ENCODE peak calls at places on chromosome 3, in nine cellular contexts. One of them, this sample, is unnamed.
A peak's percentile ranks its signal among the peaks of the same experiment; 100 is the strongest.

GRCh38 chr3:59609967-59610366 is 560.1 kb upstream of the CFAP20DC start:
- DNase-seq in prostate gland: no peak
- DNase-seq in esophagus squamous epithelium: no peak
- DNase-seq in tibial nerve: peak; percentile 8
- DNase-seq in adrenal gland: peak; percentile 33
- DNase-seq in ovary: no peak
- DNase-seq in stomach: no peak
- DNase-seq in thyroid gland: peak; percentile 21
- DNase-seq in heart left ventricle: no peak
- DNase-seq in this sample: no peak

GRCh38 chr3:154060606-154061380 is 60.4 kb upstream of the ARHGEF26 start:
- DNase-seq in heart left ventricle: no peak
- DNase-seq in prostate gland: peak; percentile 8
- DNase-seq in esophagus squamous epithelium: no peak
- DNase-seq in adrenal gland: no peak
- DNase-seq in thyroid gland: no peak
- DNase-seq in stomach: no peak
- DNase-seq in ovary: no peak
- DNase-seq in tibial nerve: peak; percentile 16
- DNase-seq in this sample: no peak

GRCh38 chr3:58530354-58530865 is 6.6 kb downstream of the ACOX2 start:
- DNase-seq in heart left ventricle: no peak
- DNase-seq in adrenal gland: no peak
- DNase-seq in stomach: no peak
- DNase-seq in tibial nerve: no peak
- DNase-seq in ovary: no peak
- DNase-seq in esophagus squamous epithelium: no peak
- DNase-seq in prostate gland: no peak
- DNase-seq in thyroid gland: no peak
- DNase-seq in this sample: no peak

GRCh38 chr3:62046326-62046725 is 327.0 kb downstream of the FEZF2 start:
- DNase-seq in prostate gland: no peak
- DNase-seq in adrenal gland: no peak
- DNase-seq in stomach: no peak
- DNase-seq in ovary: no peak
- DNase-seq in heart left ventricle: no peak
- DNase-seq in thyroid gland: no peak
- DNase-seq in tibial nerve: no peak
- DNase-seq in esophagus squamous epithelium: no peak
- DNase-seq in this sample: peak; percentile 6

GRCh38 chr3:51938780-51939425 is 2.8 kb downstream of the RRP9 start:
- DNase-seq in adrenal gland: peak; percentile 70
- DNase-seq in thyroid gland: no peak
- DNase-seq in stomach: peak; percentile 14
- DNase-seq in prostate gland: no peak
- DNase-seq in esophagus squamous epithelium: no peak
- DNase-seq in ovary: no peak
- DNase-seq in heart left ventricle: peak; percentile 12
- DNase-seq in tibial nerve: no peak
- DNase-seq in this sample: no peak

GRCh38 chr3:171256445-171257250 is 203.6 kb downstream of the TNIK start:
- DNase-seq in adrenal gland: no peak
- DNase-seq in tibial nerve: no peak
- DNase-seq in prostate gland: no peak
- DNase-seq in stomach: no peak
- DNase-seq in esophagus squamous epithelium: no peak
- DNase-seq in ovary: no peak
- DNase-seq in thyroid gland: no peak
- DNase-seq in heart left ventricle: no peak
- DNase-seq in this sample: no peak

GRCh38 chr3:171192176-171192854 is 165.8 kb upstream of the SLC2A2 start:
- DNase-seq in adrenal gland: peak; percentile 61
- DNase-seq in tibial nerve: no peak
- DNase-seq in heart left ventricle: no peak
- DNase-seq in thyroid gland: no peak
- DNase-seq in prostate gland: no peak
- DNase-seq in esophagus squamous epithelium: no peak
- DNase-seq in stomach: no peak
- DNase-seq in ovary: no peak
- DNase-seq in this sample: peak; percentile 26

GRCh38 chr3:111902534-111902933 is 43.5 kb downstream of the PHLDB2 start:
- DNase-seq in thyroid gland: no peak
- DNase-seq in heart left ventricle: no peak
- DNase-seq in ovary: no peak
- DNase-seq in esophagus squamous epithelium: no peak
- DNase-seq in adrenal gland: no peak
- DNase-seq in tibial nerve: no peak
- DNase-seq in prostate gland: no peak
- DNase-seq in stomach: no peak
- DNase-seq in this sample: no peak

GRCh38 chr3:142159083-142159740 is 9.9 kb upstream of the TFDP2 start:
- DNase-seq in adrenal gland: no peak
- DNase-seq in ovary: no peak
- DNase-seq in stomach: no peak
- DNase-seq in esophagus squamous epithelium: no peak
- DNase-seq in tibial nerve: no peak
- DNase-seq in prostate gland: no peak
- DNase-seq in thyroid gland: no peak
- DNase-seq in heart left ventricle: no peak
- DNase-seq in this sample: no peak

GRCh38 chr3:30161370-30161769 is 445.0 kb upstream of the TGFBR2 start:
- DNase-seq in prostate gland: peak; percentile 5
- DNase-seq in ovary: no peak
- DNase-seq in thyroid gland: peak; percentile 32
- DNase-seq in heart left ventricle: peak; percentile 31
- DNase-seq in stomach: no peak
- DNase-seq in tibial nerve: peak; percentile 29
- DNase-seq in esophagus squamous epithelium: no peak
- DNase-seq in adrenal gland: no peak
- DNase-seq in this sample: no peak

GRCh38 chr3:52122491-52122890 is 31.7 kb downstream of the POC1A start:
- DNase-seq in heart left ventricle: no peak
- DNase-seq in adrenal gland: no peak
- DNase-seq in thyroid gland: no peak
- DNase-seq in stomach: no peak
- DNase-seq in tibial nerve: no peak
- DNase-seq in ovary: no peak
- DNase-seq in esophagus squamous epithelium: no peak
- DNase-seq in prostate gland: no peak
- DNase-seq in this sample: no peak

GRCh38 chr3:58434990-58435389 is 1.4 kb upstream of the PDHB start:
- DNase-seq in tibial nerve: peak; percentile 11
- DNase-seq in thyroid gland: no peak
- DNase-seq in adrenal gland: no peak
- DNase-seq in esophagus squamous epithelium: no peak
- DNase-seq in ovary: no peak
- DNase-seq in prostate gland: no peak
- DNase-seq in stomach: no peak
- DNase-seq in heart left ventricle: no peak
- DNase-seq in this sample: peak; percentile 55

GRCh38 chr3:40873456-40873855 is 325.8 kb upstream of the CTNNB1 start:
- DNase-seq in heart left ventricle: no peak
- DNase-seq in esophagus squamous epithelium: no peak
- DNase-seq in prostate gland: no peak
- DNase-seq in adrenal gland: no peak
- DNase-seq in ovary: no peak
- DNase-seq in thyroid gland: no peak
- DNase-seq in tibial nerve: no peak
- DNase-seq in stomach: no peak
- DNase-seq in this sample: no peak

GRCh38 chr3:122415762-122416654 is at the start of gene WDR5B:
- DNase-seq in esophagus squamous epithelium: no peak
- DNase-seq in thyroid gland: peak; percentile 98
- DNase-seq in stomach: peak; percentile 99
- DNase-seq in ovary: peak; percentile 98
- DNase-seq in heart left ventricle: peak; percentile 97
- DNase-seq in tibial nerve: peak; percentile 98
- DNase-seq in adrenal gland: peak; percentile 98
- DNase-seq in prostate gland: peak; percentile 97
- DNase-seq in this sample: peak; percentile 77
- TF ChIP-seq POLR2A in esophagus squamous epithelium: peak; percentile 52
- TF ChIP-seq POLR2A in thyroid gland: peak; percentile 91
- TF ChIP-seq POLR2A in stomach: peak; percentile 79
- TF ChIP-seq POLR2A in ovary: peak; percentile 82
- TF ChIP-seq POLR2A in heart left ventricle: peak; percentile 82
- TF ChIP-seq POLR2A in tibial nerve: peak; percentile 75
- TF ChIP-seq POLR2A in adrenal gland: peak; percentile 68
- TF ChIP-seq POLR2A in prostate gland: peak; percentile 79
- TF ChIP-seq POLR2A in this sample: peak; percentile 49

DNA sequence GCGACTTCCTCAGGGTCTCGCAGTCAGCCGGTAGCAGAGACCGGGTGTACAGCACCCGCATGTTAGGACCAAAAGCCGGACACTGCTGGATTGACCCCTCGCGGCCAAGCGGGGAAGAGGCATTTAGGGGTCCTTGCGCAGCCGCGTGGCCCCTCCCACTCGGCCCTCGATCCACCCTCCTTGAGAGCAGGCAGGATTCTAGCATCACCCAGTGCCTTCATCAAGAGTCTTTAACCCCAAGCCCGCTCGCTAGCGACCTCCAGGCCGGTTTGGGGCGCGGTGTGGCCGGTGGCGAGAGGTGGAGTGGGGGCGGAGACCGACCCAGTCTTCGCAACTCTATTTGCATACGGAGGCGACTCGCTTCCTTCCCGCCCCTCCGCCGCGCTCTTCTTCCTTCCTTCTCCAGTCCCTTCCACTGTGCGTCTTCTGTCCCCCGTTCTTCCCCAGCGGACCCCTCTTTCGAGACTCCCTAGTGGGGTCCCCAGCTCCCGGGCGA is at the start of gene ST6GAL1:
- DNase-seq in prostate gland: peak; percentile 81
- DNase-seq in stomach: peak; percentile 67
- DNase-seq in thyroid gland: peak; percentile 73
- DNase-seq in esophagus squamous epithelium: peak; percentile 29
- DNase-seq in heart left ventricle: peak; percentile 79
- DNase-seq in tibial nerve: no peak
- DNase-seq in adrenal gland: peak; percentile 48
- DNase-seq in ovary: peak; percentile 65
- DNase-seq in this sample: peak; percentile 58
- TF ChIP-seq POLR2A in prostate gland: peak; percentile 75
- TF ChIP-seq POLR2A in stomach: no peak
- TF ChIP-seq POLR2A in thyroid gland: peak; percentile 75
- TF ChIP-seq POLR2A in esophagus squamous epithelium: no peak
- TF ChIP-seq POLR2A in heart left ventricle: peak; percentile 73
- TF ChIP-seq POLR2A in tibial nerve: no peak
- TF ChIP-seq POLR2A in adrenal gland: no peak
- TF ChIP-seq POLR2A in ovary: no peak
- TF ChIP-seq POLR2A in this sample: no peak

GRCh38 chr3:14431928-14432834 is 29.8 kb downstream of the SLC6A6 start:
- DNase-seq in stomach: peak; percentile 89
- DNase-seq in ovary: no peak
- DNase-seq in thyroid gland: peak; percentile 96
- DNase-seq in tibial nerve: peak; percentile 51
- DNase-seq in esophagus squamous epithelium: peak; percentile 72
- DNase-seq in heart left ventricle: peak; percentile 85
- DNase-seq in prostate gland: peak; percentile 68
- DNase-seq in adrenal gland: peak; percentile 98
- DNase-seq in this sample: peak; percentile 94
- TF ChIP-seq POLR2A in stomach: no peak
- TF ChIP-seq POLR2A in ovary: no peak
- TF ChIP-seq POLR2A in thyroid gland: peak; percentile 29
- TF ChIP-seq POLR2A in tibial nerve: no peak
- TF ChIP-seq POLR2A in esophagus squamous epithelium: no peak
- TF ChIP-seq POLR2A in heart left ventricle: no peak
- TF ChIP-seq POLR2A in prostate gland: no peak
- TF ChIP-seq POLR2A in adrenal gland: no peak
- TF ChIP-seq POLR2A in this sample: no peak

DNA sequence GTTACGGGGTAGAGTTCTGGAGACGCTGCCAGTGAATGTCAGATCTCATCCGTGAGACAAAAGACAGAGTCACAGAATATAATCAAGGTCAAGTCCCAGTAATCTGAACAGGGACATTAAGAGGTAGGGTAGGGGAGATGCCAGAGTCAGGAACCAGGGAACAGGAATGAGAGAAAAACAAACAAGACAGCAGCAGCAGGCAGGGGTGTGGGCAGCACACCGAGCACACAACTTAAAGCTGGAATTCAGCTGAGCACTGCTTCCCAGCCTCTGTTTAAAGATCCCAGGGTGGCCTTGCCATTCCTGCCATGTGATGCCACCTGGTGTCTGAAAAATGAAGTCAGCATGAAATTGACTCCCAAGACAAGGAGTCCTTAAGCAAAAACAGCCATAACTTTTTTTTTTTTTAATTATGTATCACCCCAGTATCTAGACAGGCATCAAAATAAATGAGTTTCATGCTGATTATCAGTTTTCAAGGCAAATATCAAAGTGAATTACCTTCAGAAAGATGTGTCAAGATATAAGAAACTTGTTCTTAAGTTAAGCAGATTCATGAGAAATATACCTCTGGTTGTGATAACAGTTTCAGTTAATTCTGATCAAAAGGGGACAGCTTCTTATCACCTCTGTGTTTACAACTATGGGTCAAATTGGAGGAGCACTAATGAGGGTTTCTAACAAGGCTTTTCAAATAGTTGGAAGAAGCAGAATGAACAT is 203.7 kb downstream of the SLC9A9 start:
- DNase-seq in thyroid gland: peak; percentile 78
- DNase-seq in tibial nerve: peak; percentile 45
- DNase-seq in adrenal gland: peak; percentile 22
- DNase-seq in heart left ventricle: peak; percentile 35
- DNase-seq in ovary: no peak
- DNase-seq in stomach: peak; percentile 51
- DNase-seq in esophagus squamous epithelium: no peak
- DNase-seq in prostate gland: peak; percentile 73
- DNase-seq in this sample: peak; percentile 23
- TF ChIP-seq POLR2A in thyroid gland: no peak
- TF ChIP-seq POLR2A in tibial nerve: no peak
- TF ChIP-seq POLR2A in adrenal gland: no peak
- TF ChIP-seq POLR2A in heart left ventricle: no peak
- TF ChIP-seq POLR2A in ovary: no peak
- TF ChIP-seq POLR2A in stomach: no peak
- TF ChIP-seq POLR2A in esophagus squamous epithelium: no peak
- TF ChIP-seq POLR2A in prostate gland: no peak
- TF ChIP-seq POLR2A in this sample: no peak

GRCh38 chr3:194139085-194139976 is 3.4 kb downstream of the HES1 start:
- DNase-seq in prostate gland: peak; percentile 77
- DNase-seq in heart left ventricle: peak; percentile 54
- DNase-seq in thyroid gland: peak; percentile 53
- DNase-seq in tibial nerve: no peak
- DNase-seq in esophagus squamous epithelium: no peak
- DNase-seq in adrenal gland: no peak
- DNase-seq in stomach: no peak
- DNase-seq in ovary: peak; percentile 61
- DNase-seq in this sample: no peak
- TF ChIP-seq POLR2A in prostate gland: no peak
- TF ChIP-seq POLR2A in heart left ventricle: no peak
- TF ChIP-seq POLR2A in thyroid gland: peak; percentile 8
- TF ChIP-seq POLR2A in tibial nerve: no peak
- TF ChIP-seq POLR2A in esophagus squamous epithelium: no peak
- TF ChIP-seq POLR2A in adrenal gland: no peak
- TF ChIP-seq POLR2A in stomach: no peak
- TF ChIP-seq POLR2A in ovary: no peak
- TF ChIP-seq POLR2A in this sample: no peak

GRCh38 chr3:126982522-126983175 is at the start of gene PLXNA1:
- DNase-seq in thyroid gland: peak; percentile 66
- DNase-seq in ovary: peak; percentile 81
- DNase-seq in adrenal gland: peak; percentile 70
- DNase-seq in tibial nerve: peak; percentile 38
- DNase-seq in stomach: peak; percentile 81
- DNase-seq in esophagus squamous epithelium: peak; percentile 58
- DNase-seq in heart left ventricle: peak; percentile 77
- DNase-seq in prostate gland: peak; percentile 42
- DNase-seq in this sample: peak; percentile 91
- TF ChIP-seq POLR2A in thyroid gland: peak; percentile 56
- TF ChIP-seq POLR2A in ovary: no peak
- TF ChIP-seq POLR2A in adrenal gland: no peak
- TF ChIP-seq POLR2A in tibial nerve: no peak
- TF ChIP-seq POLR2A in stomach: no peak
- TF ChIP-seq POLR2A in esophagus squamous epithelium: no peak
- TF ChIP-seq POLR2A in heart left ventricle: peak; percentile 35
- TF ChIP-seq POLR2A in prostate gland: no peak
- TF ChIP-seq POLR2A in this sample: peak; percentile 78

GRCh38 chr3:12793701-12794100 is 2.8 kb upstream of the CAND2 start:
- DNase-seq in heart left ventricle: no peak
- DNase-seq in prostate gland: no peak
- DNase-seq in adrenal gland: no peak
- DNase-seq in esophagus squamous epithelium: no peak
- DNase-seq in ovary: no peak
- DNase-seq in thyroid gland: no peak
- DNase-seq in stomach: no peak
- DNase-seq in tibial nerve: no peak
- DNase-seq in this sample: no peak
- TF ChIP-seq POLR2A in heart left ventricle: no peak
- TF ChIP-seq POLR2A in prostate gland: no peak
- TF ChIP-seq POLR2A in adrenal gland: no peak
- TF ChIP-seq POLR2A in esophagus squamous epithelium: no peak
- TF ChIP-seq POLR2A in ovary: no peak
- TF ChIP-seq POLR2A in thyroid gland: no peak
- TF ChIP-seq POLR2A in stomach: no peak
- TF ChIP-seq POLR2A in tibial nerve: no peak
- TF ChIP-seq POLR2A in this sample: no peak

This sample was measured in H54.